ENCODE peak calls at places on chromosomes 1 and 21, in five cellular contexts. O is AG08395; S is activated CD4-positive, alpha-beta T cell treated with anti-CD3 and anti-CD28 coated beads, Interleukin-2, amount 10 ng/mL, durations not matched to agents 7 days and 5 days; A is stimulated activated CD8-positive, alpha-beta memory T cell treated with anti-CD3 and anti-CD28 coated beads, Interleukin-4, amount 100 ng/mL, for 48 hours; B is DMS79 treated with DMSO at 0.1 percent for 48 hours. P is an unnamed sample.

GRCh38 chr1:9037476-9038337 is 11.5 kb upstream of the SLC2A7 start:
- DNase-seq in S (no peak), O (no peak), B (no peak), A (no peak), P (no peak)

GRCh38 chr1:88985033-88985432 is 7.4 kb downstream of the KYAT3 start:
- DNase-seq in A (no peak), S (no peak), B (peak), O (peak), P (peak)

GRCh38 chr1:151885479-151885878 is 23.8 kb downstream of the THEM4 start:
- DNase-seq in A (no peak), O (no peak), B (no peak), S (no peak), P (no peak)

GRCh38 chr1:74161494-74161893 is 36.5 kb downstream of the LRRIQ3 start:
- DNase-seq in A (no peak), B (no peak), O (no peak), S (no peak), P (no peak)

GRCh38 chr1:3364526-3364925 is 89.9 kb upstream of the ARHGEF16 start:
- DNase-seq in B (no peak), S (no peak), A (no peak), O (no peak), P (no peak)

GRCh38 chr1:154788886-154789285 is 81.2 kb downstream of the KCNN3 start:
- DNase-seq in B (no peak), A (no peak), O (no peak), S (no peak), P (no peak)

GRCh38 chr1:100710881-100711660 is 8.5 kb upstream of the VCAM1 start:
- DNase-seq in S (no peak), B (no peak), A (no peak), O (peak), P (peak)

GRCh38 chr1:36612121-36612520 is 129.4 kb upstream of the CSF3R start:
- DNase-seq in O (no peak), A (no peak), B (no peak), S (no peak), P (no peak)

GRCh38 chr1:209674957-209675566 is at the start of gene G0S2:
- DNase-seq in B (peak), O (peak), S (no peak), A (peak), P (peak)

GRCh38 chr1:27934818-27935549 is at the start of gene SMPDL3B:
- DNase-seq in S (no peak), A (peak), B (peak), O (no peak), P (peak)

GRCh38 chr1:55464550-55464949 is 249.4 kb upstream of the USP24 start:
- DNase-seq in S (no peak), B (no peak), O (no peak), A (no peak), P (no peak)

GRCh38 chr1:94821636-94822305 is 1.6 kb downstream of the SLC44A3 start:
- DNase-seq in O (no peak), A (no peak), S (no peak), B (peak), P (no peak)

GRCh38 chr21:36710729-36711048 is 11.8 kb downstream of the SIM2 start:
- DNase-seq in A (no peak), B (no peak), S (no peak), O (no peak), P (no peak)

GRCh38 chr1:182955596-182956588 is 2.9 kb upstream of the SHCBP1L start:
- DNase-seq in S (no peak), A (no peak), O (peak), B (no peak), P (peak)

GRCh38 chr1:181986907-181987305 is 74.6 kb downstream of the ZNF648 start:
- DNase-seq in S (no peak), O (no peak), B (no peak), A (no peak), P (no peak)

GRCh38 chr1:1937061-1937460 is 18.0 kb upstream of the TMEM52 start:
- DNase-seq in S (no peak), O (no peak), A (no peak), B (no peak), P (no peak)

GRCh38 chr1:28115267-28115666 is 26.9 kb upstream of the EYA3 start:
- DNase-seq in O (no peak), S (peak), B (no peak), A (peak), P (no peak)

GRCh38 chr1:57600424-57600823 is 176.6 kb upstream of the DAB1 start:
- DNase-seq in B (no peak), O (no peak), S (no peak), A (no peak), P (no peak)

GRCh38 chr1:39957299-39958020 is 2.5 kb downstream of the MFSD2A start:
- DNase-seq in O (no peak), S (no peak), A (no peak), B (no peak), P (no peak)

GRCh38 chr21:34915364-34915834 is 133.7 kb downstream of the RUNX1 start:
- DNase-seq in B (no peak), O (peak), S (no peak), A (no peak), P (peak)

GRCh38 chr1:184982002-184982954 is 8.0 kb upstream of the NIBAN1 start:
- DNase-seq in B (peak), S (peak), O (peak), A (peak), P (peak)

GRCh38 chr1:99264201-99265021 is at the start of gene PLPPR4:
- DNase-seq in S (no peak), B (peak), A (peak), O (peak), P (peak)

GRCh38 chr1:6546326-6546725 is 8.0 kb downstream of the NOL9 start:
- DNase-seq in B (no peak), A (no peak), S (no peak), O (no peak), P (no peak)

GRCh38 chr1:1291611-1292441 is 11.6 kb downstream of the SCNN1D start:
- DNase-seq in A (peak), S (peak), O (peak), B (peak), P (peak)

GRCh38 chr1:171909711-171910110 is 68.4 kb downstream of the DNM3 start:
- DNase-seq in B (peak), O (no peak), S (no peak), A (no peak), P (no peak)

GRCh38 chr1:51093566-51093965 is 8.5 kb upstream of the C1orf185 start:
- DNase-seq in S (no peak), O (no peak), B (no peak), A (no peak), P (no peak)

GRCh38 chr1:101235696-101236545 is 898 bp upstream of the S1PR1 start:
- DNase-seq in O (peak), B (peak), A (peak), S (peak), P (peak)

GRCh38 chr1:1004780-1005697 is 5.1 kb upstream of the HES4 start:
- DNase-seq in O (no peak), A (no peak), S (no peak), B (peak), P (peak)

GRCh38 chr1:24283326-24284155 is 35.6 kb upstream of the GRHL3 start:
- DNase-seq in O (peak), A (no peak), S (no peak), B (no peak), P (peak)

GRCh38 chr1:89821322-89822108 is 683 bp downstream of the LRRC8D start:
- DNase-seq in O (peak), A (peak), S (peak), B (peak), P (peak)

GRCh38 chr1:228830185-228830953 is 95.1 kb downstream of the RHOU start:
- DNase-seq in O (no peak), A (no peak), S (no peak), B (no peak), P (no peak)

GRCh38 chr1:201732351-201732750 is 96.6 kb upstream of the IPO9 start:
- DNase-seq in B (no peak), O (no peak), S (no peak), A (no peak), P (no peak)

GRCh38 chr1:168974611-168975010 is 131.9 kb upstream of the ATP1B1 start:
- DNase-seq in B (no peak), A (no peak), S (no peak), O (no peak), P (no peak)

GRCh38 chr1:190338829-190339228 is 138.8 kb downstream of the BRINP3 start:
- DNase-seq in A (no peak), S (no peak), B (no peak), O (no peak), P (no peak)

GRCh38 chr1:113768916-113769598 is 9.8 kb upstream of the PHTF1 start:
- DNase-seq in O (no peak), S (no peak), A (no peak), B (no peak), P (no peak)

GRCh38 chr1:61332796-61333195 is 250.4 kb downstream of the NFIA start:
- DNase-seq in O (no peak), S (no peak), B (no peak), A (no peak), P (no peak)